ENCODE peak calls at places on chromosome 13, in nine cellular contexts. N, C, R, P, I, E, U, Y and K are unnamed samples.

GRCh38 chr13:112605531-112605990 is 17.6 kb upstream of the TUBGCP3 start:
- DNase-seq in N (no peak), C (no peak), R (no peak), P (no peak), I (no peak), E (no peak), U (no peak), Y (no peak), K (no peak)

GRCh38 chr13:95115525-95115924 is 185.7 kb downstream of the ABCC4 start:
- DNase-seq in N (no peak), C (no peak), R (no peak), P (peak), I (no peak), E (no peak), U (no peak), Y (no peak), K (no peak)

GRCh38 chr13:39603424-39603947 is 493 bp upstream of the LHFPL6 start:
- DNase-seq in N (no peak), C (peak), R (no peak), P (peak), I (no peak), E (peak), U (no peak), Y (no peak), K (peak)

GRCh38 chr13:69903081-69903480 is 204.5 kb upstream of the ATXN8OS start:
- DNase-seq in N (no peak), C (peak), R (no peak), P (peak), I (no peak), E (no peak), U (no peak), Y (no peak), K (no peak)

GRCh38 chr13:67134322-67135129 is 95.6 kb downstream of the PCDH9 start:
- DNase-seq in N (no peak), C (peak), R (no peak), P (no peak), I (peak), E (no peak), U (no peak), Y (no peak), K (no peak)

GRCh38 chr13:77016241-77016812 is 10.6 kb downstream of the FBXL3 start:
- DNase-seq in N (no peak), C (peak), R (no peak), P (peak), I (no peak), E (no peak), U (no peak), Y (no peak), K (no peak)

GRCh38 chr13:40922437-40923040 is 96.6 kb downstream of the ELF1 start:
- DNase-seq in N (peak), C (no peak), R (no peak), P (no peak), I (no peak), E (no peak), U (no peak), Y (no peak), K (no peak)

GRCh38 chr13:60933638-60934037 is 482.0 kb downstream of the PCDH20 start:
- DNase-seq in N (no peak), C (peak), R (no peak), P (no peak), I (no peak), E (no peak), U (no peak), Y (no peak), K (no peak)

GRCh38 chr13:54241719-54242118 is 1213.1 kb downstream of the OLFM4 start:
- DNase-seq in N (no peak), C (peak), R (no peak), P (no peak), I (no peak), E (no peak), U (no peak), Y (no peak), K (no peak)

GRCh38 chr13:113948034-113948742 is 25.7 kb downstream of the C13orf46 start:
- DNase-seq in N (peak), C (no peak), R (peak), P (no peak), I (no peak), E (no peak), U (no peak), Y (no peak), K (no peak)

GRCh38 chr13:113907637-113908617 is 44.1 kb upstream of the GAS6 start:
- DNase-seq in N (no peak), C (peak), R (no peak), P (no peak), I (no peak), E (no peak), U (no peak), Y (no peak), K (no peak)

GRCh38 chr13:36912369-36912768 is 7.7 kb downstream of the SMAD9 start:
- DNase-seq in N (no peak), C (no peak), R (no peak), P (no peak), I (no peak), E (no peak), U (no peak), Y (no peak), K (no peak)

GRCh38 chr13:43005460-43006236 is 13.6 kb upstream of the EPSTI1 start:
- DNase-seq in N (no peak), C (peak), R (no peak), P (no peak), I (no peak), E (no peak), U (no peak), Y (no peak), K (no peak)

GRCh38 chr13:52374389-52374788 is 31.6 kb downstream of the THSD1 start:
- DNase-seq in N (no peak), C (no peak), R (no peak), P (no peak), I (no peak), E (no peak), U (no peak), Y (no peak), K (no peak)

GRCh38 chr13:79480954-79481684 is at the start of gene NDFIP2:
- DNase-seq in N (peak), C (peak), R (peak), P (peak), I (peak), E (peak), U (peak), Y (peak), K (peak)

GRCh38 chr13:98098511-98098910 is 44.4 kb upstream of the FARP1 start:
- DNase-seq in N (no peak), C (no peak), R (no peak), P (no peak), I (no peak), E (no peak), U (no peak), Y (no peak), K (no peak)

GRCh38 chr13:73451120-73452029 is 392.6 kb downstream of the KLF5 start:
- DNase-seq in N (no peak), C (peak), R (no peak), P (no peak), I (no peak), E (no peak), U (no peak), Y (no peak), K (no peak)

GRCh38 chr13:23609414-23610186 is 39.4 kb downstream of the TNFRSF19 start:
- DNase-seq in N (no peak), C (peak), R (no peak), P (peak), I (no peak), E (no peak), U (no peak), Y (no peak), K (no peak)

GRCh38 chr13:113666951-113667701 is at the start of gene GRK1:
- DNase-seq in N (peak), C (no peak), R (peak), P (no peak), I (no peak), E (no peak), U (no peak), Y (no peak), K (no peak)

GRCh38 chr13:29892149-29892548 is 41.7 kb upstream of the UBL3 start:
- DNase-seq in N (no peak), C (no peak), R (no peak), P (no peak), I (no peak), E (no peak), U (no peak), Y (no peak), K (peak)